ENCODE peak calls at places on chromosomes 13 and 19, in six cellular contexts. S is body of pancreas, T is lower leg skin, R is right lobe of liver, Z is ovary, L is tibial nerve. W is an unnamed sample.
A peak's percentile ranks its signal among the peaks of the same experiment; 100 is the strongest.

GRCh38 chr19:7795555-7796161 is 32.6 kb downstream of the CLEC4M start:
- DNase-seq in S (no peak), T (no peak), R (no peak), Z (no peak), L (no peak), W (no peak)

GRCh38 chr13:52922961-52923360 is 74.5 kb upstream of the PCDH8 start:
- DNase-seq in S (no peak), T (no peak), R (no peak), Z (no peak), L (no peak), W (no peak)

GRCh38 chr19:50500060-50500752 is 10.8 kb downstream of the JOSD2 start:
- DNase-seq in S (no peak), T (no peak), R (peak; percentile 42), Z (no peak), L (no peak), W (no peak)

GRCh38 chr13:114259974-114260373 is 21.4 kb upstream of the UPF3A start:
- DNase-seq in S (peak; percentile 58), T (no peak), R (no peak), Z (no peak), L (no peak), W (no peak)

GRCh38 chr19:14413355-14413754 is 5.8 kb downstream of the DDX39A start:
- DNase-seq in S (no peak), T (no peak), R (no peak), Z (no peak), L (no peak), W (no peak)

GRCh38 chr13:70108276-70108845 is at the start of gene KLHL1:
- DNase-seq in S (no peak), T (no peak), R (no peak), Z (no peak), L (no peak), W (no peak)

GRCh38 chr13:29760561-29760960 is 89.9 kb downstream of the UBL3 start:
- DNase-seq in S (no peak), T (no peak), R (no peak), Z (no peak), L (no peak), W (no peak)

GRCh38 chr13:99375806-99376080 is 68.5 kb upstream of the GPR183 start:
- DNase-seq in S (no peak), T (no peak), R (no peak), Z (no peak), L (no peak), W (no peak)

GRCh38 chr19:13918726-13919411 is 12.9 kb downstream of the CC2D1A start:
- DNase-seq in S (no peak), T (no peak), R (no peak), Z (no peak), L (no peak), W (no peak)

GRCh38 chr13:43787998-43788397 is 1.2 kb upstream of the ENOX1 start:
- DNase-seq in S (peak; percentile 23), T (no peak), R (no peak), Z (no peak), L (no peak), W (no peak)

GRCh38 chr13:86563308-86563707 is 764.1 kb upstream of the SLITRK6 start:
- DNase-seq in S (no peak), T (no peak), R (no peak), Z (no peak), L (no peak), W (no peak)

GRCh38 chr13:25232937-25233515 is 54.3 kb downstream of the MTMR6 start:
- DNase-seq in S (peak; percentile 9), T (no peak), R (no peak), Z (no peak), L (no peak), W (no peak)

GRCh38 chr19:17888260-17888659 is 16.5 kb downstream of the SLC5A5 start:
- DNase-seq in S (no peak), T (no peak), R (no peak), Z (no peak), L (no peak), W (no peak)

GRCh38 chr19:15331419-15332310 is 674 bp downstream of the BRD4 start:
- DNase-seq in S (peak; percentile 62), T (no peak), R (peak; percentile 84), Z (peak; percentile 40), L (no peak), W (peak; percentile 62)

GRCh38 chr13:113509989-113510388 is 19.5 kb upstream of the DCUN1D2 start:
- DNase-seq in S (no peak), T (no peak), R (no peak), Z (no peak), L (no peak), W (no peak)

GRCh38 chr13:98599502-98600328 is 22.8 kb upstream of the STK24 start:
- DNase-seq in S (no peak), T (no peak), R (no peak), Z (no peak), L (no peak), W (no peak)

GRCh38 chr13:65966991-65967451 is 1263.1 kb downstream of the PCDH9 start:
- DNase-seq in S (no peak), T (no peak), R (no peak), Z (no peak), L (no peak), W (peak; percentile 15)

GRCh38 chr13:45362939-45363338 is 22.0 kb upstream of the TPT1 start:
- DNase-seq in S (no peak), T (no peak), R (no peak), Z (no peak), L (no peak), W (no peak)

DNA sequence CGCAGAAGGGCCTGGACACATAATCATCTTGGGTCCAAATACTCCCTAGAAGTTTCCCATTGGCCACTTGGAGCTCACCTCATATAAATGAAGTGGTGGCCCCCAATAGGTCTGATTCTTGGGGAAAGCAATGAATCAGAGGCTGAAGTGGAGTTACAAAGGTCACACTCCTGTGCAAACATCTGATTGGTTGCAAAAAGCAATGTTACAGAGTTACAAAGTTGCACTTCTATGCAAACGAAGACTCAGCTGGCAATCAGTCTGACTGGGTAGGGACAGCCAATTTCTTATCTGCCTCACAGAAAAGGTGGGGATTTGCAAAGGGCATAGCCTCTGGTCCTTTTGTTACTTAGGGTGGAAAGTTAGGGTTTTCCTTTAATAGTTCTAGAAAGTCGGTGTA is 1.8 kb upstream of the GPR180 start:
- DNase-seq in S (no peak), T (no peak), R (no peak), Z (no peak), L (no peak), W (no peak)
- TF ChIP-seq POLR2A in S (no peak), T (no peak), R (peak; percentile 46), Z (no peak), L (no peak), W (no peak)

DNA sequence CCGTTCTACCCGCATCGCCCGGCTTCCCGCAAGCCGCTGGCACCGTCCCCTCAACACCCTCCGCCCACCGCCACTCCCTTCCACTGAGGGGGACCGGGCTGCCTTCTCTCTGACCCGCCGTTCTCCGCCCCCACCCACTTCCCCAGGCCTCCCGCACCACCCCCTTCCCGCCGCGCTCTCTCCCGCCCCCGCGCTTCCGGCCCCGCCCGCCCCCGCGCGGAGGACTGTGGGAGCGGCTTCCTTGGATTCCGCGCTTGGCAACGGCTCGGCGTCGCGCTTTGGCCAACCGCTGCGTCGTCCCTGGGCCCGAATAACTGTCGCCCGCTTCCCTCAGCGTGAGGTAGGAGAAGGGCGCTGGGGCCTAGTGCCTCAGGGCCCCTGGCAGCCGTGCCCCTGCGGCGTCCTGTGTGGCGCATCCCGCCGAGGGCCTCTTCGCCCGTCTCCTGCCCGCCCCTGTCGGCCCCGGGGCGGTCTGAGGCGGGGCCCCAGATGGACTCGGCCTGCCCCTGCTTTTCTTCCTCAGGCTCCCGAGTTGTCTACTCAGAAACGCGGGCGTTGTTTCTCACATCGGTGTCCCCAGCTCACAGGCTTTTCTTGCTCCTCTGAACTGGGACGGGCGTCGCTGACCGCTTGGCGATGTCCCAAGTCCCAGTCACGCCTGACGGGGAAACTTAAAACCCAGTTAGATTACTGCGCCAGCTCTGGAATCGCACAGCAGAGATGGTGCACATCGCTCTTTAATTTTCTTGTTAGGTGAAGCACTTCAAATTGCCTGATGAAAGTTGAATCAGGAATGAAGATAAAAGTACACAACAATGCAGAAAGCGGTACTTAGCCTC is at the start of gene IFT88:
- DNase-seq in S (peak; percentile 89), T (peak; percentile 80), R (peak; percentile 94), Z (peak; percentile 85), L (peak; percentile 74), W (peak; percentile 48)
- TF ChIP-seq POLR2A in S (peak; percentile 35), T (no peak), R (peak; percentile 86), Z (no peak), L (no peak), W (peak; percentile 51)

DNA sequence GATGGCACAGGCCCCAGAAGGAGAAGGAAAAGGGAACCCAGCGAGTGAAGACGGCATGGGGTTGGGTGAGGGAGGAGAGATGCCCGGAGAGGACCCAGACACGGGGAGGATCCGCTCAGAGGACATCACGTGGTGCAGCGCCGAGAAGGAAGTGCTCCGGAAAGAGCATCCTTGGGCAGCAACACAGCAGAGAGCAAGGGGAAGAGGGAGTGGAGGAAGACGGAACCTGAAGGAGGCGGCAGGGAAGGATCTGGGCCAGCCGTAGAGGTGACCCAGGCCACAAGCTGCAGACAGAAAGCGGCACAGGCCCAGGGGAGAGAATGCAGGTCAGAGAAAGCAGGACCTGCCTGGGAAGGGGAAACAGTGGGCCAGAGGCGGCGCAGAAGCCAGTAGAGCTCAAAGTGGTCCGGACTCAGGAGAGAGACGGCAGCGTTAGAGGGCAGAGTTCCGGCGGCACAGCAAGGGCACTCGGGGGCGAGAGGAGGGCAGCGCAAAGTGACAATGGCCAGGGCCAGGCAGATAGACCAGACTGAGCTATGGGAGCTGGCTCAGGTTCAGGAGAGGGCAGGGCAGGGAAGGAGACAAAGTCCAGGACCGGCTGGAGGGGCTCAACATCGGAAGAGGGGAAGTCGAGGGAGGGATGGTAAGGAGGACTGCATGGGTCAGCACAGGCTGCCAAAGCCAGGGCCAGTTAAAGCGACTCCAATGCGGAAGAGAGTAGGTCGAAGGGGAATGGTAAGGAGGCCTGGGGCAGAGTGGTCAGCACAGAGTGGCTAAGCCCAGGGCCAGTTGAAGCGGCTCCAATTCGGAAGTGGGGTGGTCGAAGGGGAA is 990 bp downstream of the PPP1R12C start:
- DNase-seq in S (peak; percentile 67), T (peak; percentile 69), R (peak; percentile 77), Z (peak; percentile 63), L (no peak), W (peak; percentile 82)
- TF ChIP-seq POLR2A in S (no peak), T (no peak), R (no peak), Z (no peak), L (no peak), W (peak; percentile 28)

GRCh38 chr19:11535792-11536595 is 2.7 kb upstream of the CNN1 start:
- DNase-seq in S (peak; percentile 90), T (peak; percentile 68), R (peak; percentile 89), Z (peak; percentile 91), L (peak; percentile 83), W (peak; percentile 84)
- TF ChIP-seq POLR2A in S (no peak), T (no peak), R (peak; percentile 42), Z (peak; percentile 60), L (no peak), W (no peak)

DNA sequence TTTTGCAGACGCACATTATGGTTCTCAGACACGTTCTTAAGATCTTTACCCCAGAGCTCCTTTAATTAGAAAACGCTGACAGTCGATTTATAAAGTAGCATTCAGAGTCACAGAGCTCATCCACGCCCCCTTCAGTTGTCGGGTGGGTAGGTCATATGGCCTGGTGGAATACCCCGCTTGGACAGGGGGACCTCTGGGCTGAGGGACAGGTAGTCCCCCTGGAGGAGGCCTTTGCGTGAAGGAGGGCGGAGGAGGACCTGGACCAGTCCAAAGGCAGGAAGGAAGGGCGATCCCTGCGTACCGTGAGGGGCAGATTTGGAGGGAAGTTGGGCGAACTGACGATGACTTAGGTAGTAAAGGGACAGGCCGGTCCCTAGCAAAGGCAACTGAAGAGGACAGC is 20.5 kb downstream of the VASP start:
- DNase-seq in S (no peak), T (no peak), R (peak; percentile 40), Z (no peak), L (no peak), W (no peak)
- TF ChIP-seq POLR2A in S (no peak), T (no peak), R (no peak), Z (no peak), L (no peak), W (no peak)

GRCh38 chr13:51605698-51606097 is 21.4 kb downstream of the WDFY2 start:
- DNase-seq in S (no peak), T (no peak), R (no peak), Z (no peak), L (no peak), W (no peak)
- TF ChIP-seq POLR2A in S (no peak), T (no peak), R (no peak), Z (no peak), L (no peak), W (no peak)

W was measured in H54.